ENCODE peak calls at places on chromosome 17, in ten cellular contexts. One of them, this sample, is unnamed.

GRCh38 chr17:30964878-30965277 is 6.0 kb upstream of the RNF135 start:
- DNase-seq in pancreas: no peak
- DNase-seq in PC-3: peak
- DNase-seq in cardiac fibroblast: peak
- DNase-seq in glutamatergic neuron: no peak
- DNase-seq in AG04450: no peak
- DNase-seq in heart right ventricle: no peak
- DNase-seq in GM06990: no peak
- DNase-seq in fibroblast of the aortic adventitia: peak
- DNase-seq in B cell: no peak
- DNase-seq in this sample: no peak

GRCh38 chr17:58531661-58532554 is 17.5 kb upstream of the MTMR4 start:
- DNase-seq in pancreas: peak
- DNase-seq in PC-3: peak
- DNase-seq in cardiac fibroblast: peak
- DNase-seq in glutamatergic neuron: peak
- DNase-seq in AG04450: no peak
- DNase-seq in heart right ventricle: peak
- DNase-seq in GM06990: peak
- DNase-seq in fibroblast of the aortic adventitia: no peak
- DNase-seq in B cell: peak
- DNase-seq in this sample: no peak

GRCh38 chr17:32191306-32191705 is 49.0 kb downstream of the RHOT1 start:
- DNase-seq in pancreas: no peak
- DNase-seq in PC-3: peak
- DNase-seq in cardiac fibroblast: peak
- DNase-seq in glutamatergic neuron: no peak
- DNase-seq in AG04450: no peak
- DNase-seq in heart right ventricle: no peak
- DNase-seq in GM06990: no peak
- DNase-seq in fibroblast of the aortic adventitia: peak
- DNase-seq in B cell: no peak
- DNase-seq in this sample: no peak

GRCh38 chr17:19237389-19238166 is 412 bp downstream of the EPN2 start:
- DNase-seq in pancreas: peak
- DNase-seq in PC-3: no peak
- DNase-seq in cardiac fibroblast: no peak
- DNase-seq in glutamatergic neuron: peak
- DNase-seq in AG04450: no peak
- DNase-seq in heart right ventricle: peak
- DNase-seq in GM06990: peak
- DNase-seq in fibroblast of the aortic adventitia: no peak
- DNase-seq in B cell: peak
- DNase-seq in this sample: no peak

GRCh38 chr17:48335858-48336500 is 94.0 kb downstream of the SKAP1 start:
- DNase-seq in pancreas: no peak
- DNase-seq in PC-3: peak
- DNase-seq in cardiac fibroblast: peak
- DNase-seq in glutamatergic neuron: no peak
- DNase-seq in AG04450: peak
- DNase-seq in heart right ventricle: no peak
- DNase-seq in GM06990: no peak
- DNase-seq in fibroblast of the aortic adventitia: peak
- DNase-seq in B cell: peak
- DNase-seq in this sample: peak

GRCh38 chr17:82273327-82274133 is at the start of gene CSNK1D:
- DNase-seq in pancreas: peak
- DNase-seq in PC-3: peak
- DNase-seq in cardiac fibroblast: peak
- DNase-seq in glutamatergic neuron: peak
- DNase-seq in AG04450: peak
- DNase-seq in heart right ventricle: peak
- DNase-seq in GM06990: peak
- DNase-seq in fibroblast of the aortic adventitia: peak
- DNase-seq in B cell: peak
- DNase-seq in this sample: no peak

GRCh38 chr17:44830359-44831269 is 527 bp upstream of the GJC1 start:
- DNase-seq in pancreas: peak
- DNase-seq in PC-3: peak
- DNase-seq in cardiac fibroblast: peak
- DNase-seq in glutamatergic neuron: no peak
- DNase-seq in AG04450: no peak
- DNase-seq in heart right ventricle: peak
- DNase-seq in GM06990: peak
- DNase-seq in fibroblast of the aortic adventitia: peak
- DNase-seq in B cell: peak
- DNase-seq in this sample: no peak

GRCh38 chr17:45332989-45333701 is 16.3 kb upstream of the MAP3K14 start:
- DNase-seq in pancreas: peak
- DNase-seq in PC-3: peak
- DNase-seq in cardiac fibroblast: peak
- DNase-seq in glutamatergic neuron: no peak
- DNase-seq in AG04450: no peak
- DNase-seq in heart right ventricle: no peak
- DNase-seq in GM06990: peak
- DNase-seq in fibroblast of the aortic adventitia: peak
- DNase-seq in B cell: peak
- DNase-seq in this sample: no peak

DNA sequence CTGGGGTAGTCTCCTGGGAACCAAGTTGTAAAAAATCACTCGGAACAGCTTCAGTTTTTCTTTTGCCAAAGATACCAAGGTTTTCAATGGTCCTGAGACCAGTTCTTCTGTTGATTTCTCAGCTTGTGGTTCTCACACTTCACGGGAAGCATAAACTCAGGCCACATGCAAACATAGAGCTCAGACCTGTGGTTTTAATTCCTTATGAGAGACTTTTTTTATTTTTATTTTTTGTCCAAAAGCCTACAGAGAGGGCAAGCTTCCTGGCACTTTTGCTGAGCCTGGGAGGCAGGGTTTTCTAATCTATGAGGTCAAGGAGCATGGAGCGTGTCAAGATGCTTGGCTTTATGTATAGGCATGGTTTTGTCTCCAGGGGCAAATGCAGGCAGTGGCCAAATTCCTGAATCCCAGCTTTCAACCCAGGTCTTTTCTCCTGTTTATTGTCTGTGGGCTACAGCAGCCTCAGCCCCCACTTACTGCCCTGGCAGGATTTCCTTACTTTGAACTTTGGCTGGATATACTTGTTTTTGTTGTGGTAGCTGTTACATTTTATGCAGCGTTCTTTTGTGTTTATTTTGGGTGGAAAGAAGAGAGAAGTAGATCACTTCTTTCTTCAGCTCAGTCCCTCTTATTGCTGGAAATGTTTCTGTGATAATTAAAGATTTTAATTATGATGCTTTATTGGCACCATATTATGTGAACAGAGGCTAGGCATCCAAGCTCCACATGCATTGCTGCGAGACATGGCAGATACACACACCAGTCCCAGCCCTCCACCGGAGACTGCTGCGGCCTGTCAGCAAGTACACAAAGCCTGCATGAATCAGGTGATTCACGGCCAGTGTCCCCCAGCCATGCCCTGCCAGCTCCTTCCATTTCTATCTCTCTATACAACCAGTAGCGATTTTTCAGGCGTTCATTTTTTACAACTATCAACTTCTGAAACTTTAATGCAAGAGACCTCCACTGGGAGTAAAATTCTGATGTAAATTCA is 32.7 kb downstream of the HS3ST3A1 start:
- DNase-seq in pancreas: no peak
- DNase-seq in PC-3: no peak
- DNase-seq in cardiac fibroblast: peak
- DNase-seq in glutamatergic neuron: no peak
- DNase-seq in AG04450: no peak
- DNase-seq in heart right ventricle: no peak
- DNase-seq in GM06990: no peak
- DNase-seq in fibroblast of the aortic adventitia: peak
- DNase-seq in B cell: no peak
- DNase-seq in this sample: no peak
- TF ChIP-seq CTCF in pancreas: no peak
- TF ChIP-seq CTCF in PC-3: no peak
- TF ChIP-seq CTCF in cardiac fibroblast: no peak
- TF ChIP-seq CTCF in glutamatergic neuron: no peak
- TF ChIP-seq CTCF in AG04450: no peak
- TF ChIP-seq CTCF in heart right ventricle: no peak
- TF ChIP-seq CTCF in GM06990: no peak
- TF ChIP-seq CTCF in fibroblast of the aortic adventitia: no peak
- TF ChIP-seq CTCF in B cell: no peak
- TF ChIP-seq CTCF in this sample: no peak

GRCh38 chr17:17785407-17785806 is 51.4 kb downstream of the SREBF1 start:
- DNase-seq in pancreas: no peak
- DNase-seq in PC-3: no peak
- DNase-seq in cardiac fibroblast: no peak
- DNase-seq in glutamatergic neuron: no peak
- DNase-seq in AG04450: no peak
- DNase-seq in heart right ventricle: no peak
- DNase-seq in GM06990: no peak
- DNase-seq in fibroblast of the aortic adventitia: no peak
- DNase-seq in B cell: no peak
- DNase-seq in this sample: no peak

GRCh38 chr17:17783825-17784598 is 52.8 kb downstream of the SREBF1 start:
- DNase-seq in pancreas: no peak
- DNase-seq in PC-3: no peak
- DNase-seq in cardiac fibroblast: peak
- DNase-seq in glutamatergic neuron: peak
- DNase-seq in AG04450: no peak
- DNase-seq in heart right ventricle: peak
- DNase-seq in GM06990: peak
- DNase-seq in fibroblast of the aortic adventitia: peak
- DNase-seq in B cell: peak
- DNase-seq in this sample: peak

GRCh38 chr17:17782425-17783120 is 54.2 kb downstream of the SREBF1 start:
- DNase-seq in pancreas: no peak
- DNase-seq in PC-3: peak
- DNase-seq in cardiac fibroblast: no peak
- DNase-seq in glutamatergic neuron: peak
- DNase-seq in AG04450: no peak
- DNase-seq in heart right ventricle: peak
- DNase-seq in GM06990: peak
- DNase-seq in fibroblast of the aortic adventitia: no peak
- DNase-seq in B cell: peak
- DNase-seq in this sample: no peak

GRCh38 chr17:17783121-17783824 is 53.5 kb downstream of the SREBF1 start:
- DNase-seq in pancreas: peak
- DNase-seq in PC-3: peak
- DNase-seq in cardiac fibroblast: peak
- DNase-seq in glutamatergic neuron: peak
- DNase-seq in AG04450: no peak
- DNase-seq in heart right ventricle: peak
- DNase-seq in GM06990: peak
- DNase-seq in fibroblast of the aortic adventitia: no peak
- DNase-seq in B cell: peak
- DNase-seq in this sample: no peak

DNA sequence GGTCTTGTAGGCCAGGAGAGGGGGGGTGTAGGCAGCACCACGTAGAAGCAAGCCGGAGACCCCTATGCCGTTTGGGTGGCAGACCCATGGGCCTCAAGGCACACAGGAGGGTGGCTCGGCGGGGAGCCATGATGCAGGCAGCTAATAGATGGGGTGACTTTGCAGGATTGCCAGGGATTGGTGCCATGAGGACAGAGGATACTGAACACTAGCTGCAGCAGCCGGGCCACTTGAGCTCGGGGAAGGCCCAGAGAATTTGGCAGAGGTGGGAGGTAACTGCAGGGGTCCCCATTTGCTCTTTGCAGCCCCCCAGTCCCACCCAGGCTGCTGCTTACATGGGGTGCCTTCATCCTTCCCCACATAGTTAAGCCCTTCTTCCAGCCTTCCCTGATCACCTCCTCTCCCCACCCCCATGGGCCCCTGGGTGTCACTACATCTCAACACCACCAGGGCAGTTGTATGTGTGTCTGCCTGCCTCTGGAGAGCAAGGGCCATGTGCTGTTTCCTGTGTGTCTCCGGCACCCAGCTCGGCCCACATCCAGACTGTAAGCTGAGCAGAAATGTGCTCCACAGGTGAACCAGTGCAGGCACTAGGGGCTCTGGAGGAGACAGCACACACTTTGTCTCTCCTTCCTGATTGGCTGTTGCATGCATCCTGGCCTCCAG is 52.1 kb downstream of the SREBF1 start:
- DNase-seq in pancreas: no peak
- DNase-seq in PC-3: peak
- DNase-seq in cardiac fibroblast: no peak
- DNase-seq in glutamatergic neuron: no peak
- DNase-seq in AG04450: no peak
- DNase-seq in heart right ventricle: no peak
- DNase-seq in GM06990: no peak
- DNase-seq in fibroblast of the aortic adventitia: no peak
- DNase-seq in B cell: peak
- DNase-seq in this sample: no peak
- TF ChIP-seq CTCF in pancreas: no peak
- TF ChIP-seq CTCF in PC-3: peak
- TF ChIP-seq CTCF in cardiac fibroblast: no peak
- TF ChIP-seq CTCF in glutamatergic neuron: peak
- TF ChIP-seq CTCF in AG04450: peak
- TF ChIP-seq CTCF in heart right ventricle: no peak
- TF ChIP-seq CTCF in GM06990: no peak
- TF ChIP-seq CTCF in fibroblast of the aortic adventitia: peak
- TF ChIP-seq CTCF in B cell: peak
- TF ChIP-seq CTCF in this sample: no peak

GRCh38 chr17:80691784-80692183 is 147.1 kb downstream of the RPTOR start:
- DNase-seq in pancreas: no peak
- DNase-seq in PC-3: no peak
- DNase-seq in cardiac fibroblast: no peak
- DNase-seq in glutamatergic neuron: no peak
- DNase-seq in AG04450: no peak
- DNase-seq in heart right ventricle: no peak
- DNase-seq in GM06990: no peak
- DNase-seq in fibroblast of the aortic adventitia: no peak
- DNase-seq in B cell: no peak
- DNase-seq in this sample: no peak

GRCh38 chr17:80694992-80695912 is 150.6 kb downstream of the RPTOR start:
- DNase-seq in pancreas: no peak
- DNase-seq in PC-3: no peak
- DNase-seq in cardiac fibroblast: no peak
- DNase-seq in glutamatergic neuron: no peak
- DNase-seq in AG04450: no peak
- DNase-seq in heart right ventricle: no peak
- DNase-seq in GM06990: no peak
- DNase-seq in fibroblast of the aortic adventitia: no peak
- DNase-seq in B cell: no peak
- DNase-seq in this sample: no peak

GRCh38 chr17:80693511-80693910 is 148.9 kb downstream of the RPTOR start:
- DNase-seq in pancreas: no peak
- DNase-seq in PC-3: no peak
- DNase-seq in cardiac fibroblast: no peak
- DNase-seq in glutamatergic neuron: no peak
- DNase-seq in AG04450: no peak
- DNase-seq in heart right ventricle: no peak
- DNase-seq in GM06990: no peak
- DNase-seq in fibroblast of the aortic adventitia: no peak
- DNase-seq in B cell: no peak
- DNase-seq in this sample: no peak

GRCh38 chr17:80694085-80694991 is 149.7 kb downstream of the RPTOR start:
- DNase-seq in pancreas: no peak
- DNase-seq in PC-3: no peak
- DNase-seq in cardiac fibroblast: no peak
- DNase-seq in glutamatergic neuron: peak
- DNase-seq in AG04450: no peak
- DNase-seq in heart right ventricle: no peak
- DNase-seq in GM06990: no peak
- DNase-seq in fibroblast of the aortic adventitia: no peak
- DNase-seq in B cell: no peak
- DNase-seq in this sample: no peak

DNA sequence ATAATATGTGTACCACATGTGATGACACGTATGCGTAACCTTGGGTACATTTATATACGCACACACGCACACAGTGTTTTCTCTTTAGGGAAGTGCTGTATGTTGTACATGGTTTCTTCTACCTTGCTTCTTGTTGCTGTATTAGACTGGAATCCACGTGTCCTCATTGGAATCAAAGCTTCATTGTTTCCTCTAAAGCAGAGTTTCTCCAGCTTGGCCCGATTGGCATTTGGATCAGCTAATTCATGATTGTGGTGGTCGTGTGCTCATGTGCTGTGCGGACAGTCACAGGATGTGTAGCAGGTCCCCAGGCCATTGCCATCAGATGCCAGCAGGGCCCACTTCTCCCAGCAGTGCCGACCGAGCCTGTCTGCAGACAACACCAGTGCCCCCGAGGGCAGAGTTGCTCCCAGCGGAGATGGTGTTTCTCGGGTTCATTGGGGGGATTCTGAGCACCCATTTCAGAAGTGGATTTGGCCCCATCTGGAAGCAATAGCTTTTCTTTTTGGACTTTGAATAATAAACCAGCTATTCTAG is 148.4 kb downstream of the RPTOR start:
- DNase-seq in pancreas: no peak
- DNase-seq in PC-3: no peak
- DNase-seq in cardiac fibroblast: no peak
- DNase-seq in glutamatergic neuron: no peak
- DNase-seq in AG04450: no peak
- DNase-seq in heart right ventricle: no peak
- DNase-seq in GM06990: no peak
- DNase-seq in fibroblast of the aortic adventitia: no peak
- DNase-seq in B cell: no peak
- DNase-seq in this sample: no peak
- TF ChIP-seq CTCF in pancreas: no peak
- TF ChIP-seq CTCF in PC-3: no peak
- TF ChIP-seq CTCF in cardiac fibroblast: no peak
- TF ChIP-seq CTCF in glutamatergic neuron: no peak
- TF ChIP-seq CTCF in AG04450: no peak
- TF ChIP-seq CTCF in heart right ventricle: no peak
- TF ChIP-seq CTCF in GM06990: no peak
- TF ChIP-seq CTCF in fibroblast of the aortic adventitia: no peak
- TF ChIP-seq CTCF in B cell: no peak
- TF ChIP-seq CTCF in this sample: no peak

DNA sequence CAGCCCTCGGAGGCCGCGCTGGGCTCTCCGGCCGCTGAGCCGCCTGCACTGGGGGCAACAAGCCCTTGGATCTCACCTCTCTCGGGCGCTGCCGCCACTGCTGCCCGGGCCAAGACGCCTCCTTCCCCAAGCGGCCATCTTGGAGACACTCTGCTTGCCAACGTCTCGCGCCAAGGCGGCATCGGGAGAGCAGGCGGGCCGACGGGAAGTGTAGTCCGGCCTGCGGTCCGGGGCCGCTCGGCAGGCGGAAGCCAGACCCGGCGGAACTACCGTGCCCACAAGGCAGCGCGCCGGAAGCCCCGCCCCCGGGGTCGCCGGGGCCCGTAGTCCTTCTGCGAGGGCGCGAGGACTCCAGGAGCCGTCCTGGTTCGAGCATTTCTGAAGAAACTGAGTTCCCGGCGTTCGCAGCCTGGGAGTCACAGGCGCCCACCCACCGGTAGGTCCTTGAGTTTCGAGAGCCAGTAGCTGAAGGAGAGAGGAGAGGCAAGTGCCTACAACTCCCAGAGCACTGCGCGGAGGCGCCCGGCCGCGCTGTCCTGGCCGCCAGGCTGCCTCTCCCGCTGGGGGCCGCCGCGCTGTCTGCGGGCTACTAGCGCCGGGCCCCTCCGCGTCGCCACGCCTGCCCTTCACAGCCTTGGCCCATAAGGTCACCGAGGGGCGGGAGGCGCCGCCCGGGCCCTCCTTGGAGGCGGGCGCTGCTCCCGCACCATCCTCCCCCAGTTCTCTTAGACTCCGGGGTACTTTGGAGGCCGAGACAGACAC is at the start of gene TMEM11:
- DNase-seq in pancreas: peak
- DNase-seq in PC-3: peak
- DNase-seq in cardiac fibroblast: peak
- DNase-seq in glutamatergic neuron: peak
- DNase-seq in AG04450: peak
- DNase-seq in heart right ventricle: peak
- DNase-seq in GM06990: peak
- DNase-seq in fibroblast of the aortic adventitia: peak
- DNase-seq in B cell: peak
- DNase-seq in this sample: peak
- TF ChIP-seq CTCF in pancreas: no peak
- TF ChIP-seq CTCF in PC-3: no peak
- TF ChIP-seq CTCF in cardiac fibroblast: no peak
- TF ChIP-seq CTCF in glutamatergic neuron: peak
- TF ChIP-seq CTCF in AG04450: no peak
- TF ChIP-seq CTCF in heart right ventricle: peak
- TF ChIP-seq CTCF in GM06990: no peak
- TF ChIP-seq CTCF in fibroblast of the aortic adventitia: no peak
- TF ChIP-seq CTCF in B cell: no peak
- TF ChIP-seq CTCF in this sample: no peak